ENCODE peak calls at places on chromosomes 4 and X, in four cellular contexts. J is naive thymus-derived CD4-positive, alpha-beta T cell; R is H54; F is A549. D is an unnamed sample.

GRCh38 chrX:18938710-18939109 is 45.2 kb downstream of the PHKA2 start:
- DNase-seq in J (no peak), R (no peak), F (no peak), D (no peak)

GRCh38 chrX:47175588-47175980 is 18.0 kb upstream of the UBA1 start:
- DNase-seq in J (no peak), R (no peak), F (no peak), D (no peak)

GRCh38 chr4:140047017-140047640 is 106.9 kb downstream of the MAML3 start:
- DNase-seq in J (no peak), R (no peak), F (no peak), D (no peak)

GRCh38 chr4:103026868-103027267 is 7.4 kb upstream of the SLC9B1 start:
- DNase-seq in J (no peak), R (no peak), F (no peak), D (no peak)

GRCh38 chr4:153428816-153429592 is 37.2 kb upstream of the TMEM131L start:
- DNase-seq in J (peak), R (no peak), F (no peak), D (no peak)

GRCh38 chrX:13598877-13599276 is 29.5 kb downstream of the EGFL6 start:
- DNase-seq in J (no peak), R (no peak), F (peak), D (no peak)

GRCh38 chr4:145012841-145013240 is 85.2 kb downstream of the ANAPC10 start:
- DNase-seq in J (no peak), R (no peak), F (peak), D (no peak)

GRCh38 chrX:24990585-24990984 is 25.2 kb downstream of the ARX start:
- DNase-seq in J (no peak), R (no peak), F (no peak), D (no peak)

GRCh38 chr4:123102897-123103489 is 180.6 kb upstream of the NUDT6 start:
- DNase-seq in J (no peak), R (no peak), F (peak), D (no peak)

GRCh38 chr4:80016506-80016905 is 56.5 kb downstream of the ANTXR2 start:
- DNase-seq in J (no peak), R (no peak), F (no peak), D (no peak)

GRCh38 chrX:54964766-54965511 is 29.0 kb downstream of the PFKFB1 start:
- DNase-seq in J (peak), R (no peak), F (no peak), D (no peak)

GRCh38 chr4:184347251-184348239 is 126.8 kb downstream of the IRF2 start:
- DNase-seq in J (no peak), R (no peak), F (peak), D (no peak)

GRCh38 chr4:187183826-187184225 is 460.2 kb upstream of the FAT1 start:
- DNase-seq in J (no peak), R (no peak), F (no peak), D (no peak)

GRCh38 chr4:149353241-149353640 is 462.4 kb downstream of the IQCM start:
- DNase-seq in J (no peak), R (no peak), F (no peak), D (no peak)

GRCh38 chr4:125283702-125284279 is 31.0 kb upstream of the FAT4 start:
- DNase-seq in J (no peak), R (no peak), F (peak), D (no peak)

GRCh38 chr4:19030048-19030447 is 1008.5 kb upstream of the LCORL start:
- DNase-seq in J (no peak), R (no peak), F (no peak), D (no peak)

GRCh38 chrX:70508296-70508911 is 63.8 kb downstream of the DLG3 start:
- DNase-seq in J (no peak), R (no peak), F (no peak), D (no peak)

GRCh38 chr4:118776166-118776954 is 59.6 kb downstream of the SEC24D start:
- DNase-seq in J (no peak), R (no peak), F (no peak), D (no peak)

GRCh38 chr4:172390341-172390740 is 577.1 kb downstream of the GALNTL6 start:
- DNase-seq in J (no peak), R (no peak), F (peak), D (no peak)

GRCh38 chrX:150486011-150486410 is 82.4 kb upstream of the MTM1 start:
- DNase-seq in J (peak), R (peak), F (peak), D (no peak)

GRCh38 chr4:85039526-85039925 is 73.0 kb upstream of the WDFY3 start:
- DNase-seq in J (no peak), R (no peak), F (peak), D (no peak)

GRCh38 chr4:165877291-165877690 is 4.3 kb downstream of the TLL1 start:
- DNase-seq in J (no peak), R (no peak), F (no peak), D (no peak)

GRCh38 chr4:30535255-30535654 is 184.9 kb upstream of the PCDH7 start:
- DNase-seq in J (no peak), R (no peak), F (no peak), D (no peak)

GRCh38 chr4:107977966-107978705 is 11.6 kb upstream of the HADH start:
- DNase-seq in J (no peak), R (no peak), F (no peak), D (no peak)

GRCh38 chrX:95318882-95319281 is 1365.8 kb upstream of the DIAPH2 start:
- DNase-seq in J (no peak), R (peak), F (peak), D (no peak)

GRCh38 chrX:65093658-65094057 is 117.4 kb upstream of the ZC4H2 start:
- DNase-seq in J (no peak), R (no peak), F (no peak), D (no peak)

GRCh38 chr4:8761824-8762205 is 109.8 kb downstream of the HMX1 start:
- DNase-seq in J (no peak), R (no peak), F (no peak), D (no peak)

GRCh38 chrX:15416133-15416993 is 32.1 kb upstream of the VEGFD start:
- DNase-seq in J (no peak), R (no peak), F (peak), D (no peak)

GRCh38 chrX:131779313-131779712 is 235.4 kb downstream of the OR13H1 start:
- DNase-seq in J (no peak), R (no peak), F (no peak), D (no peak)

GRCh38 chrX:119477812-119478232 is 9.6 kb downstream of the SLC25A5 start:
- DNase-seq in J (no peak), R (peak), F (peak), D (peak)

GRCh38 chr4:6910340-6910959 is 824 bp downstream of the TBC1D14 start:
- DNase-seq in J (no peak), R (no peak), F (peak), D (no peak)

GRCh38 chr4:122819708-122820449 is 6.8 kb upstream of the FGF2 start:
- DNase-seq in J (no peak), R (no peak), F (peak), D (no peak)

GRCh38 chr4:135966936-135967335 is 1565.4 kb downstream of the PCDH18 start:
- DNase-seq in J (no peak), R (no peak), F (no peak), D (no peak)